ENCODE peak calls at places on chromosome 9, in ten cellular contexts. C is upper lobe of left lung; O is hypothalamus; B is SW480; E is activated T-helper 1 cell treated with Interleukin-2 at 50 U/mL for 16 hours; P is activated naive CD8-positive, alpha-beta T cell treated with anti-CD3 and anti-CD28 coated beads, Interleukin-2, amount 50 U/mL, for 16 hours; V is GM20000; X is fibroblast of pulmonary artery; L is adipocyte; H is astrocyte of the cerebellum. Y is an unnamed sample.

GRCh38 chr9:135419106-135419505 is 60.5 kb upstream of the PPP1R26 start:
- DNase-seq in E (no peak), B (no peak), O (no peak), L (no peak), V (no peak), X (no peak), C (peak), H (no peak), P (no peak), Y (no peak)

GRCh38 chr9:109277451-109277850 is 43.4 kb downstream of the EPB41L4B start:
- DNase-seq in O (no peak), V (no peak), E (no peak), P (no peak), B (no peak), H (no peak), L (no peak), X (no peak), C (no peak), Y (peak)

GRCh38 chr9:136596630-136597031 is 50.8 kb upstream of the NOTCH1 start:
- DNase-seq in P (no peak), V (no peak), X (no peak), B (peak), H (no peak), L (no peak), E (no peak), C (no peak), O (peak), Y (no peak)

GRCh38 chr9:86069206-86069869 is 30.0 kb downstream of the GOLM1 start:
- DNase-seq in O (no peak), H (no peak), X (no peak), V (no peak), C (no peak), P (no peak), B (no peak), E (no peak), L (no peak), Y (no peak)

GRCh38 chr9:30972654-30973053 is 1411.8 kb upstream of the ACO1 start:
- DNase-seq in C (no peak), E (no peak), L (no peak), P (no peak), O (no peak), B (no peak), H (no peak), V (no peak), X (no peak), Y (no peak)

GRCh38 chr9:132832171-132832570 is 45.9 kb downstream of the AK8 start:
- DNase-seq in H (no peak), B (no peak), X (no peak), E (no peak), L (no peak), P (no peak), C (no peak), V (no peak), O (no peak), Y (no peak)

GRCh38 chr9:2741441-2742158 is 24.3 kb downstream of the KCNV2 start:
- DNase-seq in L (no peak), X (no peak), C (no peak), E (no peak), P (no peak), V (no peak), H (no peak), O (no peak), B (no peak), Y (no peak)

GRCh38 chr9:94135222-94135621 is 51.0 kb downstream of the PTPDC1 start:
- DNase-seq in O (no peak), P (no peak), E (no peak), H (peak), X (peak), B (no peak), L (peak), V (no peak), C (peak), Y (no peak)

GRCh38 chr9:134055981-134056461 is 11.8 kb downstream of the BRD3 start:
- DNase-seq in C (peak), H (peak), B (peak), P (no peak), X (peak), V (no peak), L (peak), E (no peak), O (peak), Y (peak)

GRCh38 chr9:79572032-79572890 is 496 bp downstream of the TLE4 start:
- DNase-seq in V (peak), L (peak), O (peak), X (peak), H (no peak), E (peak), B (peak), P (no peak), C (peak), Y (no peak)

GRCh38 chr9:133359420-133360175 is 3.2 kb downstream of the SURF2 start:
- DNase-seq in V (no peak), H (no peak), B (no peak), L (no peak), P (no peak), O (no peak), C (no peak), X (no peak), E (no peak), Y (no peak)

GRCh38 chr9:133731876-133732321 is 6.3 kb downstream of the SARDH start:
- DNase-seq in C (no peak), X (peak), E (no peak), B (peak), O (peak), L (peak), P (no peak), V (no peak), H (no peak), Y (peak)

GRCh38 chr9:129052592-129052991 is 16.2 kb downstream of the MIGA2 start:
- DNase-seq in X (no peak), O (no peak), V (no peak), H (no peak), C (peak), E (no peak), L (no peak), P (no peak), B (peak), Y (no peak)

GRCh38 chr9:90881648-90882047 is 80.0 kb downstream of the SYK start:
- DNase-seq in X (no peak), H (no peak), L (no peak), V (peak), P (no peak), O (no peak), B (no peak), E (no peak), C (no peak), Y (no peak)

GRCh38 chr9:125761685-125762084 is 14.5 kb downstream of the PBX3 start:
- DNase-seq in B (no peak), V (no peak), C (no peak), L (no peak), O (no peak), X (no peak), P (no peak), H (no peak), E (no peak), Y (no peak)

GRCh38 chr9:21576331-21577189 is 94.4 kb upstream of the IFNE start:
- DNase-seq in L (peak), H (peak), E (no peak), V (no peak), P (no peak), C (no peak), O (no peak), B (peak), X (peak), Y (no peak)

GRCh38 chr9:133275105-133276000 is at the start of gene ABO:
- DNase-seq in X (no peak), L (no peak), E (no peak), V (no peak), O (no peak), H (no peak), P (no peak), B (no peak), C (peak), Y (no peak)

GRCh38 chr9:127380479-127380878 is 16.5 kb upstream of the SLC2A8 start:
- DNase-seq in H (no peak), V (no peak), L (no peak), O (no peak), B (peak), P (no peak), C (no peak), E (no peak), X (no peak), Y (no peak)

GRCh38 chr9:112226091-112226490 is 51.0 kb upstream of the SUSD1 start:
- DNase-seq in V (no peak), O (no peak), L (no peak), E (no peak), H (no peak), X (no peak), P (no peak), C (no peak), B (no peak), Y (no peak)

Y was measured in cerebellar nuclear complex.